ENCODE peak calls at places on chromosome 11, in six cellular contexts. One of them, this sample, is unnamed.

GRCh38 chr11:57249384-57250319 is 12.6 kb upstream of the APLNR start:
- DNase-seq in ovary: peak; percentile 76
- DNase-seq in heart left ventricle: peak; percentile 67
- DNase-seq in DMS153: no peak
- DNase-seq in heart right ventricle: peak; percentile 69
- DNase-seq in endothelial cell: peak; percentile 81
- DNase-seq in this sample: no peak

GRCh38 chr11:9862981-9863380 is 199.1 kb downstream of the SWAP70 start:
- DNase-seq in ovary: no peak
- DNase-seq in endothelial cell: peak; percentile 3
- DNase-seq in heart left ventricle: no peak
- DNase-seq in DMS153: no peak
- DNase-seq in heart right ventricle: no peak
- DNase-seq in this sample: no peak

GRCh38 chr11:43931717-43932039 is 10.8 kb upstream of the C11orf96 start:
- DNase-seq in heart right ventricle: no peak
- DNase-seq in endothelial cell: no peak
- DNase-seq in heart left ventricle: no peak
- DNase-seq in ovary: no peak
- DNase-seq in DMS153: no peak
- DNase-seq in this sample: no peak

GRCh38 chr11:44868021-44868420 is 82.7 kb downstream of the TP53I11 start:
- DNase-seq in heart left ventricle: no peak
- DNase-seq in heart right ventricle: no peak
- DNase-seq in endothelial cell: no peak
- DNase-seq in ovary: no peak
- DNase-seq in DMS153: no peak
- DNase-seq in this sample: no peak

GRCh38 chr11:15955595-15955994 is 400.8 kb downstream of the SOX6 start:
- DNase-seq in DMS153: no peak
- DNase-seq in heart right ventricle: no peak
- DNase-seq in endothelial cell: no peak
- DNase-seq in heart left ventricle: no peak
- DNase-seq in ovary: no peak
- DNase-seq in this sample: no peak

GRCh38 chr11:2515401-2516275 is 70.8 kb downstream of the KCNQ1 start:
- DNase-seq in heart right ventricle: no peak
- DNase-seq in DMS153: no peak
- DNase-seq in ovary: peak; percentile 17
- DNase-seq in endothelial cell: peak; percentile 2
- DNase-seq in heart left ventricle: peak; percentile 61
- DNase-seq in this sample: no peak

GRCh38 chr11:86515297-86516094 is 140.8 kb downstream of the CCDC81 start:
- DNase-seq in heart right ventricle: no peak
- DNase-seq in endothelial cell: peak; percentile 27
- DNase-seq in ovary: no peak
- DNase-seq in heart left ventricle: no peak
- DNase-seq in DMS153: no peak
- DNase-seq in this sample: no peak

GRCh38 chr11:8459711-8460399 is 134.2 kb downstream of the STK33 start:
- DNase-seq in endothelial cell: no peak
- DNase-seq in heart left ventricle: no peak
- DNase-seq in heart right ventricle: no peak
- DNase-seq in ovary: no peak
- DNase-seq in DMS153: no peak
- DNase-seq in this sample: no peak

GRCh38 chr11:26993965-26994446 is at the start of gene FIBIN:
- DNase-seq in heart right ventricle: peak; percentile 27
- DNase-seq in heart left ventricle: peak; percentile 33
- DNase-seq in ovary: peak; percentile 62
- DNase-seq in DMS153: no peak
- DNase-seq in endothelial cell: peak; percentile 32
- DNase-seq in this sample: no peak

GRCh38 chr11:94738746-94739145 is 29.4 kb upstream of the AMOTL1 start:
- DNase-seq in heart right ventricle: no peak
- DNase-seq in DMS153: no peak
- DNase-seq in endothelial cell: no peak
- DNase-seq in heart left ventricle: no peak
- DNase-seq in ovary: no peak
- DNase-seq in this sample: no peak

GRCh38 chr11:83009999-83010398 is 61.7 kb downstream of the RAB30 start:
- DNase-seq in DMS153: no peak
- DNase-seq in heart left ventricle: no peak
- DNase-seq in endothelial cell: no peak
- DNase-seq in heart right ventricle: no peak
- DNase-seq in ovary: no peak
- DNase-seq in this sample: no peak

GRCh38 chr11:128516886-128517285 is 70.5 kb downstream of the ETS1 start:
- DNase-seq in heart left ventricle: no peak
- DNase-seq in heart right ventricle: no peak
- DNase-seq in DMS153: no peak
- DNase-seq in ovary: no peak
- DNase-seq in endothelial cell: no peak
- DNase-seq in this sample: no peak

GRCh38 chr11:58222730-58223129 is 6.0 kb downstream of the OR10Q1 start:
- DNase-seq in DMS153: no peak
- DNase-seq in heart right ventricle: no peak
- DNase-seq in ovary: no peak
- DNase-seq in endothelial cell: no peak
- DNase-seq in heart left ventricle: no peak
- DNase-seq in this sample: no peak

GRCh38 chr11:67113231-67113721 is 5.8 kb upstream of the KDM2A start:
- DNase-seq in heart right ventricle: no peak
- DNase-seq in DMS153: no peak
- DNase-seq in ovary: peak; percentile 24
- DNase-seq in endothelial cell: no peak
- DNase-seq in heart left ventricle: no peak
- DNase-seq in this sample: no peak

GRCh38 chr11:122652495-122652894 is 3.0 kb upstream of the UBASH3B start:
- DNase-seq in DMS153: no peak
- DNase-seq in endothelial cell: no peak
- DNase-seq in heart right ventricle: no peak
- DNase-seq in heart left ventricle: no peak
- DNase-seq in ovary: no peak
- DNase-seq in this sample: no peak

GRCh38 chr11:17221968-17222367 is 14.2 kb upstream of the PIK3C2A start:
- DNase-seq in ovary: no peak
- DNase-seq in heart right ventricle: no peak
- DNase-seq in DMS153: no peak
- DNase-seq in endothelial cell: no peak
- DNase-seq in heart left ventricle: no peak
- DNase-seq in this sample: no peak

GRCh38 chr11:114166897-114167323 is 107.4 kb downstream of the ZBTB16 start:
- DNase-seq in heart left ventricle: no peak
- DNase-seq in ovary: no peak
- DNase-seq in heart right ventricle: no peak
- DNase-seq in DMS153: peak; percentile 14
- DNase-seq in endothelial cell: no peak
- DNase-seq in this sample: no peak

GRCh38 chr11:1387961-1388762 is 1.6 kb upstream of the BRSK2 start:
- DNase-seq in heart left ventricle: peak; percentile 25
- DNase-seq in endothelial cell: no peak
- DNase-seq in heart right ventricle: no peak
- DNase-seq in ovary: no peak
- DNase-seq in DMS153: peak; percentile 46
- DNase-seq in this sample: no peak

GRCh38 chr11:495537-495931 is 11.5 kb downstream of the RNH1 start:
- DNase-seq in heart right ventricle: no peak
- DNase-seq in endothelial cell: no peak
- DNase-seq in ovary: no peak
- DNase-seq in heart left ventricle: peak; percentile 17
- DNase-seq in DMS153: no peak
- DNase-seq in this sample: no peak

GRCh38 chr11:122727101-122727929 is 71.8 kb downstream of the UBASH3B start:
- DNase-seq in heart left ventricle: no peak
- DNase-seq in endothelial cell: no peak
- DNase-seq in ovary: no peak
- DNase-seq in DMS153: no peak
- DNase-seq in heart right ventricle: no peak
- DNase-seq in this sample: no peak

GRCh38 chr11:126419801-126420729 is 64.6 kb downstream of the ST3GAL4 start:
- DNase-seq in heart right ventricle: no peak
- DNase-seq in heart left ventricle: no peak
- DNase-seq in endothelial cell: no peak
- DNase-seq in ovary: no peak
- DNase-seq in DMS153: no peak
- DNase-seq in this sample: no peak

GRCh38 chr11:84384637-84385227 is 1098.6 kb upstream of the CCDC90B start:
- DNase-seq in ovary: no peak
- DNase-seq in heart right ventricle: peak; percentile 28
- DNase-seq in DMS153: peak; percentile 19
- DNase-seq in heart left ventricle: peak; percentile 24
- DNase-seq in endothelial cell: peak; percentile 50
- DNase-seq in this sample: no peak

GRCh38 chr11:7673724-7674434 is 579 bp upstream of the CYB5R2 start:
- DNase-seq in ovary: peak; percentile 75
- DNase-seq in heart left ventricle: no peak
- DNase-seq in heart right ventricle: no peak
- DNase-seq in endothelial cell: peak; percentile 41
- DNase-seq in DMS153: no peak
- DNase-seq in this sample: no peak

GRCh38 chr11:69694781-69695180 is 9.0 kb downstream of the FGF19 start:
- DNase-seq in ovary: no peak
- DNase-seq in endothelial cell: no peak
- DNase-seq in DMS153: no peak
- DNase-seq in heart right ventricle: no peak
- DNase-seq in heart left ventricle: no peak
- DNase-seq in this sample: no peak

GRCh38 chr11:1844221-1845094 is 5.7 kb downstream of the TNNI2 start:
- DNase-seq in endothelial cell: no peak
- DNase-seq in DMS153: no peak
- DNase-seq in ovary: peak; percentile 75
- DNase-seq in heart left ventricle: peak; percentile 71
- DNase-seq in heart right ventricle: peak; percentile 54
- DNase-seq in this sample: peak; percentile 45

GRCh38 chr11:14789879-14790484 is 102.0 kb downstream of the CYP2R1 start:
- DNase-seq in endothelial cell: no peak
- DNase-seq in DMS153: no peak
- DNase-seq in heart left ventricle: no peak
- DNase-seq in heart right ventricle: no peak
- DNase-seq in ovary: no peak
- DNase-seq in this sample: no peak

GRCh38 chr11:47179655-47179991 is 2.9 kb upstream of the ARFGAP2 start:
- DNase-seq in DMS153: peak; percentile 36
- DNase-seq in ovary: no peak
- DNase-seq in heart right ventricle: no peak
- DNase-seq in heart left ventricle: peak; percentile 41
- DNase-seq in endothelial cell: peak; percentile 67
- DNase-seq in this sample: no peak

GRCh38 chr11:2166091-2166851 is 5.3 kb upstream of the INS start:
- DNase-seq in heart left ventricle: no peak
- DNase-seq in heart right ventricle: no peak
- DNase-seq in endothelial cell: peak; percentile 61
- DNase-seq in ovary: peak; percentile 72
- DNase-seq in DMS153: no peak
- DNase-seq in this sample: no peak

GRCh38 chr11:111450480-111451320 is 61.5 kb downstream of the BTG4 start:
- DNase-seq in endothelial cell: no peak
- DNase-seq in ovary: no peak
- DNase-seq in heart right ventricle: no peak
- DNase-seq in heart left ventricle: no peak
- DNase-seq in DMS153: no peak
- DNase-seq in this sample: no peak

GRCh38 chr11:69333906-69334305 is 40.0 kb downstream of the MYEOV start:
- DNase-seq in ovary: no peak
- DNase-seq in heart left ventricle: no peak
- DNase-seq in heart right ventricle: no peak
- DNase-seq in endothelial cell: no peak
- DNase-seq in DMS153: no peak
- DNase-seq in this sample: no peak

GRCh38 chr11:17778352-17778751 is 43.8 kb downstream of the KCNC1 start:
- DNase-seq in heart left ventricle: no peak
- DNase-seq in endothelial cell: no peak
- DNase-seq in DMS153: no peak
- DNase-seq in ovary: peak; percentile 14
- DNase-seq in heart right ventricle: no peak
- DNase-seq in this sample: no peak

GRCh38 chr11:1862588-1863351 is 9.9 kb downstream of the LSP1 start:
- DNase-seq in endothelial cell: no peak
- DNase-seq in heart left ventricle: no peak
- DNase-seq in ovary: no peak
- DNase-seq in DMS153: no peak
- DNase-seq in heart right ventricle: no peak
- DNase-seq in this sample: no peak

GRCh38 chr11:43467958-43468357 is 109.2 kb downstream of the TTC17 start:
- DNase-seq in heart right ventricle: no peak
- DNase-seq in endothelial cell: no peak
- DNase-seq in ovary: no peak
- DNase-seq in heart left ventricle: no peak
- DNase-seq in DMS153: no peak
- DNase-seq in this sample: no peak

GRCh38 chr11:7520011-7520942 is 6.5 kb downstream of the PPFIBP2 start:
- DNase-seq in DMS153: no peak
- DNase-seq in ovary: no peak
- DNase-seq in heart right ventricle: no peak
- DNase-seq in endothelial cell: no peak
- DNase-seq in heart left ventricle: no peak
- DNase-seq in this sample: no peak

GRCh38 chr11:73916435-73916834 is 34.4 kb upstream of the DNAJB13 start:
- DNase-seq in heart right ventricle: no peak
- DNase-seq in ovary: no peak
- DNase-seq in DMS153: no peak
- DNase-seq in endothelial cell: no peak
- DNase-seq in heart left ventricle: no peak
- DNase-seq in this sample: no peak

GRCh38 chr11:65946655-65947054 is 1.4 kb downstream of the TSGA10IP start:
- DNase-seq in endothelial cell: no peak
- DNase-seq in heart left ventricle: no peak
- DNase-seq in ovary: no peak
- DNase-seq in heart right ventricle: no peak
- DNase-seq in DMS153: no peak
- DNase-seq in this sample: no peak

GRCh38 chr11:13261600-13262061 is 16.0 kb upstream of the BMAL1 start:
- DNase-seq in endothelial cell: no peak
- DNase-seq in DMS153: no peak
- DNase-seq in heart right ventricle: peak; percentile 8
- DNase-seq in heart left ventricle: no peak
- DNase-seq in ovary: no peak
- DNase-seq in this sample: no peak

GRCh38 chr11:61587951-61588695 is 7.2 kb upstream of the SYT7 start:
- DNase-seq in heart right ventricle: peak; percentile 66
- DNase-seq in ovary: peak; percentile 70
- DNase-seq in heart left ventricle: peak; percentile 72
- DNase-seq in endothelial cell: peak; percentile 60
- DNase-seq in DMS153: peak; percentile 36
- DNase-seq in this sample: peak; percentile 61

GRCh38 chr11:69644071-69644961 is 3.4 kb downstream of the CCND1 start:
- DNase-seq in heart right ventricle: peak; percentile 82
- DNase-seq in heart left ventricle: peak; percentile 93
- DNase-seq in DMS153: peak; percentile 6
- DNase-seq in ovary: peak; percentile 76
- DNase-seq in endothelial cell: no peak
- DNase-seq in this sample: no peak